ENCODE peak calls at places on chromosomes 1 and 21, in four cellular contexts. One of them, this sample, is unnamed.

GRCh38 chr21:41216486-41216885 is 48.5 kb downstream of the BACE2 start:
- DNase-seq in Peyer's patch: no peak
- DNase-seq in right lobe of liver: no peak
- DNase-seq in IMR-90: no peak
- DNase-seq in this sample: no peak

GRCh38 chr1:24173638-24174325 is 13.3 kb downstream of the IFNLR1 start:
- DNase-seq in right lobe of liver: no peak
- DNase-seq in Peyer's patch: no peak
- DNase-seq in IMR-90: no peak
- DNase-seq in this sample: no peak

GRCh38 chr1:216793303-216793702 is 70.1 kb upstream of the ESRRG start:
- DNase-seq in IMR-90: no peak
- DNase-seq in Peyer's patch: no peak
- DNase-seq in right lobe of liver: no peak
- DNase-seq in this sample: no peak

GRCh38 chr21:19353271-19353670 is 949.7 kb upstream of the TMPRSS15 start:
- DNase-seq in Peyer's patch: no peak
- DNase-seq in right lobe of liver: no peak
- DNase-seq in IMR-90: no peak
- DNase-seq in this sample: no peak

GRCh38 chr21:43775795-43776430 is at the start of gene CSTB:
- DNase-seq in Peyer's patch: peak; percentile 89
- DNase-seq in IMR-90: peak; percentile 38
- DNase-seq in right lobe of liver: peak; percentile 92
- DNase-seq in this sample: peak; percentile 84

GRCh38 chr1:178632619-178633018 is 92.4 kb upstream of the RALGPS2 start:
- DNase-seq in IMR-90: peak; percentile 72
- DNase-seq in Peyer's patch: no peak
- DNase-seq in right lobe of liver: no peak
- DNase-seq in this sample: no peak

GRCh38 chr1:23620605-23621004 is 61.3 kb upstream of the ID3 start:
- DNase-seq in Peyer's patch: no peak
- DNase-seq in right lobe of liver: no peak
- DNase-seq in IMR-90: no peak
- DNase-seq in this sample: no peak

GRCh38 chr1:150970818-150971582 is 3.6 kb downstream of the CERS2 start:
- DNase-seq in IMR-90: peak; percentile 62
- DNase-seq in right lobe of liver: peak; percentile 96
- DNase-seq in Peyer's patch: peak; percentile 37
- DNase-seq in this sample: peak; percentile 94

GRCh38 chr1:156262461-156263287 is 14.8 kb upstream of the PAQR6 start:
- DNase-seq in right lobe of liver: no peak
- DNase-seq in Peyer's patch: no peak
- DNase-seq in IMR-90: peak; percentile 80
- DNase-seq in this sample: no peak

GRCh38 chr1:198699167-198700015 is 60.6 kb downstream of the PTPRC start:
- DNase-seq in Peyer's patch: peak; percentile 47
- DNase-seq in IMR-90: peak; percentile 28
- DNase-seq in right lobe of liver: peak; percentile 63
- DNase-seq in this sample: peak; percentile 35

GRCh38 chr1:248114890-248115289 is 19.9 kb downstream of the OR2L13 start:
- DNase-seq in right lobe of liver: no peak
- DNase-seq in Peyer's patch: no peak
- DNase-seq in IMR-90: no peak
- DNase-seq in this sample: no peak

GRCh38 chr1:2946291-2946690 is 75.0 kb upstream of the ACTRT2 start:
- DNase-seq in Peyer's patch: no peak
- DNase-seq in right lobe of liver: no peak
- DNase-seq in IMR-90: no peak
- DNase-seq in this sample: no peak

GRCh38 chr1:183807549-183808168 is 2.7 kb downstream of the RGL1 start:
- DNase-seq in right lobe of liver: no peak
- DNase-seq in IMR-90: peak; percentile 87
- DNase-seq in Peyer's patch: no peak
- DNase-seq in this sample: peak; percentile 8

GRCh38 chr1:248918126-248918525 is 12.1 kb downstream of the PGBD2 start:
- DNase-seq in right lobe of liver: no peak
- DNase-seq in IMR-90: no peak
- DNase-seq in Peyer's patch: no peak
- DNase-seq in this sample: no peak

GRCh38 chr1:118949317-118949716 is 38.8 kb downstream of the TBX15 start:
- DNase-seq in right lobe of liver: no peak
- DNase-seq in Peyer's patch: no peak
- DNase-seq in IMR-90: no peak
- DNase-seq in this sample: no peak

GRCh38 chr1:173478099-173478555 is 992 bp downstream of the PRDX6 start:
- DNase-seq in Peyer's patch: peak; percentile 23
- DNase-seq in IMR-90: peak; percentile 82
- DNase-seq in right lobe of liver: peak; percentile 84
- DNase-seq in this sample: peak; percentile 73

GRCh38 chr1:157189096-157189495 is 50.9 kb upstream of the ETV3 start:
- DNase-seq in right lobe of liver: no peak
- DNase-seq in Peyer's patch: no peak
- DNase-seq in IMR-90: no peak
- DNase-seq in this sample: no peak

GRCh38 chr21:38965910-38966504 is 160.3 kb downstream of the ETS2 start:
- DNase-seq in right lobe of liver: peak; percentile 84
- DNase-seq in Peyer's patch: no peak
- DNase-seq in IMR-90: peak; percentile 59
- DNase-seq in this sample: peak; percentile 62

GRCh38 chr21:42834730-42835191 is 44.6 kb downstream of the WDR4 start:
- DNase-seq in IMR-90: no peak
- DNase-seq in right lobe of liver: peak; percentile 42
- DNase-seq in Peyer's patch: peak; percentile 12
- DNase-seq in this sample: no peak

GRCh38 chr1:212514056-212514614 is 81.4 kb downstream of the NENF start:
- DNase-seq in Peyer's patch: no peak
- DNase-seq in right lobe of liver: no peak
- DNase-seq in IMR-90: peak; percentile 65
- DNase-seq in this sample: peak; percentile 79

GRCh38 chr1:227175611-227176010 is 142.7 kb downstream of the CDC42BPA start:
- DNase-seq in right lobe of liver: no peak
- DNase-seq in IMR-90: no peak
- DNase-seq in Peyer's patch: no peak
- DNase-seq in this sample: no peak

GRCh38 chr1:83692524-83693336 is 306.2 kb downstream of the TTLL7 start:
- DNase-seq in right lobe of liver: peak; percentile 57
- DNase-seq in IMR-90: peak; percentile 0
- DNase-seq in Peyer's patch: no peak
- DNase-seq in this sample: peak; percentile 32

GRCh38 chr1:10788592-10789006 is 7.8 kb downstream of the CASZ1 start:
- DNase-seq in IMR-90: no peak
- DNase-seq in Peyer's patch: no peak
- DNase-seq in right lobe of liver: peak; percentile 76
- DNase-seq in this sample: peak; percentile 56

GRCh38 chr1:3904006-3904842 is 4.2 kb upstream of the C1orf174 start:
- DNase-seq in IMR-90: no peak
- DNase-seq in right lobe of liver: no peak
- DNase-seq in Peyer's patch: no peak
- DNase-seq in this sample: no peak

GRCh38 chr21:46294647-46295176 is 8.6 kb downstream of the YBEY start:
- DNase-seq in Peyer's patch: no peak
- DNase-seq in right lobe of liver: no peak
- DNase-seq in IMR-90: peak; percentile 68
- DNase-seq in this sample: no peak

DNA sequence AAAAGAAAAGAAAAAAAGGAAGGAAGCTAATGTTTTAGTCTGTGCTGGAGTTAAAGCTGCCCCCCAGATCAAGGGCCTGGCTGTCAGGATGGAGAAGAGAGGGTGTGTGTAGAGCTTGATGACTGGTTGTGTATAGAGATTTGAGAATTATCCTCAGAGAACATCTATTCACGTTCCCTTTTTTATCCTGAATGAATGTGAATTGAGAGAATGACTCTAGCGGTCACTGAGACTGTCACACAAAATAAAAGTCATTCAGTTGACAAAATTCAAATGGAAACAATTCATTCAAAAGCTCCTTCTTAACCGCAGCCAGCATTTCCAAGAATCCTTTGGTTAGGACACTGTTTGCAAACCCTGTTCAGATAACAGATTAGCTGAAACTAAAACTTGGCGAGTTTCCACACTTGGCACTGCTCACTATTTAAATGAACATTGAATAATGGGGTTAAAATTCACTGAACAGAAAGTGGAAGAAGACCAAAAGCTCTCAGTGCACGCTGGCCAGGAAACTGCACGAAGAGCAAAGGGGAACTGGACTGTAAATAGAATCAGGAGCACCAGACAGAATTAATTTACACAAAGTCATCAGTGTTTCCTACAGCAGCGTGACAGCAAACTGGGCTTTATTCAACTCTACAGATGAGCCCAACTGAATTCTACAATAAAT is 13.6 kb upstream of the FAM89A start:
- DNase-seq in Peyer's patch: peak; percentile 30
- DNase-seq in right lobe of liver: peak; percentile 90
- DNase-seq in IMR-90: peak; percentile 77
- DNase-seq in this sample: peak; percentile 43
- TF ChIP-seq POLR2A in Peyer's patch: no peak
- TF ChIP-seq POLR2A in right lobe of liver: no peak
- TF ChIP-seq POLR2A in IMR-90: no peak
- TF ChIP-seq POLR2A in this sample: no peak

DNA sequence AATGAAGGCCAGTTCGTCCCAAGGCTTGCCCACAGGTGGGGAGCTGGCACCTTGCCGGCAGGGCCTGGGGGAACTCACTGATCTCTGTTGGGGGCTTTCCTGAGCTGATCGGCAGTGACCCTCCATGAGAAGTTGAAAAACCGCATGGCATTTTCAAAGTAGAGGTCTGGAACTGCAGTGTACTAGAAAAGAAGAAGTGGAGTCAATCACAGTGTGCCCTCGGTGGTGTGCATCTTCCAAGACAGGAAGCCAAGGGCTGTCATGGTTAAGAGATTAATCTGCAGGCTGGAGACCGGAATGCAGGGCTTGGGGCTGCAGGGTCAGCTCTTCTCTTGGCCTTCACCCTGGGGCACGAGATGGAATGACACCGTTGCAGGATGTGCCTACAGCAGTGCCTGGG is 56.8 kb downstream of the ECE1 start:
- DNase-seq in IMR-90: no peak
- DNase-seq in right lobe of liver: no peak
- DNase-seq in Peyer's patch: no peak
- DNase-seq in this sample: no peak
- H3K36me3 ChIP-seq in IMR-90: peaks cover 53% of the 10 kb centered on the region
- H3K36me3 ChIP-seq in right lobe of liver: no peaks in the 10 kb centered on the region
- H3K36me3 ChIP-seq in Peyer's patch: no peaks in the 10 kb centered on the region
- H3K36me3 ChIP-seq in this sample: peaks cover 63% of the 10 kb centered on the region

GRCh38 chr1:207868252-207868768 is 42.6 kb downstream of the CD34 start:
- DNase-seq in right lobe of liver: peak; percentile 61
- DNase-seq in Peyer's patch: peak; percentile 50
- DNase-seq in IMR-90: no peak
- DNase-seq in this sample: peak; percentile 78
- TF ChIP-seq POLR2A in right lobe of liver: no peak
- TF ChIP-seq POLR2A in Peyer's patch: peak; percentile 8
- TF ChIP-seq POLR2A in IMR-90: no peak
- TF ChIP-seq POLR2A in this sample: no peak

DNA sequence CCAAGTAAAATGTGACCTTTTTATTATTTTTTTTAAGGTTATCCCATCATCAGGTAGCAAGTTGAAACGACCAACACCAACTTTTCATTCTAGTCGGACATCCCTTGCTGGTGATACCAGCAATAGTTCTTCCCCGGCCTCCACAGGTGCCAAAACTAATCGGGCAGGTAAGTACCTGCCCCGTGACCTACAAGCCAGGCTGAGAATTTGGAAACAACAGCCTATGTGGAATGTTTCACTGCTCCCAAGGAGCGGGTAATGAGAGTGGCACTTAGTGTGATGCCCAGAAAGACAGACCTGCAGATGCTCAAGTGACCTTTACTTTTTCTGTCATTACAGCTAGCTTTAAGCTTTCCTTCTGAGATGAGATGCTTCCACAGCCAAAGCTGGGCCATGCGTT is 6.9 kb upstream of the BMP8A start:
- DNase-seq in Peyer's patch: no peak
- DNase-seq in IMR-90: no peak
- DNase-seq in right lobe of liver: no peak
- DNase-seq in this sample: peak; percentile 45
- H3K36me3 ChIP-seq in Peyer's patch: no peaks in the 10 kb centered on the region
- H3K36me3 ChIP-seq in IMR-90: peaks cover 49% of the 10 kb centered on the region
- H3K36me3 ChIP-seq in right lobe of liver: peaks cover 11% of the 10 kb centered on the region
- H3K36me3 ChIP-seq in this sample: peaks cover 26% of the 10 kb centered on the region

GRCh38 chr1:31944205-31945089 is 6.3 kb upstream of the PTP4A2 start:
- DNase-seq in Peyer's patch: peak; percentile 98
- DNase-seq in right lobe of liver: peak; percentile 81
- DNase-seq in IMR-90: peak; percentile 87
- DNase-seq in this sample: peak; percentile 88
- TF ChIP-seq POLR2A in Peyer's patch: peak; percentile 47
- TF ChIP-seq POLR2A in right lobe of liver: no peak
- TF ChIP-seq POLR2A in IMR-90: peak; percentile 53
- TF ChIP-seq POLR2A in this sample: peak; percentile 31

DNA sequence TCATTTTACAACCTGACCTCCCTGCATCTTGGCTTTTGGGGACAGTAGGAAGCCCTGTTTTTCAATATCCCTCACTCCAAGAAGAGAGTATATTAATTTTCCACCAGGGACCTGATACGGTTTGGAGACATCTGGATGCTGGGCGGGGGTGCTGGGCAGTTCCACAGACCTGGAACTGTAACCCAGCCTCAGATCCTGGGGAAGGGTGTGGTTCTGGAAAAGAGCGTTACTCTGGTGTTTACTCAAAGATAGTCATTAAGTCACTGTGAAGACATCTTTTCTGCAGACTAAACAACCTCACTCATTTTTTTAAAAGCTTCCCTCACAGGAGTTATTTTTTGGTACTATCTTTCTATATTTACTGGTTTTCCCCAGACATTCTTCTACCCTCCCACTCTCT is 189.8 kb downstream of the CLIC6 start:
- DNase-seq in right lobe of liver: no peak
- DNase-seq in Peyer's patch: no peak
- DNase-seq in IMR-90: no peak
- DNase-seq in this sample: no peak
- H3K36me3 ChIP-seq in right lobe of liver: no peaks in the 10 kb centered on the region
- H3K36me3 ChIP-seq in Peyer's patch: no peaks in the 10 kb centered on the region
- H3K36me3 ChIP-seq in IMR-90: peaks cover 71% of the 10 kb centered on the region
- H3K36me3 ChIP-seq in this sample: no peaks in the 10 kb centered on the region

GRCh38 chr1:67307251-67308060 is at the start of gene IL12RB2:
- DNase-seq in IMR-90: no peak
- DNase-seq in Peyer's patch: no peak
- DNase-seq in right lobe of liver: no peak
- DNase-seq in this sample: peak; percentile 68
- TF ChIP-seq POLR2A in IMR-90: no peak
- TF ChIP-seq POLR2A in Peyer's patch: no peak
- TF ChIP-seq POLR2A in right lobe of liver: no peak
- TF ChIP-seq POLR2A in this sample: no peak

DNA sequence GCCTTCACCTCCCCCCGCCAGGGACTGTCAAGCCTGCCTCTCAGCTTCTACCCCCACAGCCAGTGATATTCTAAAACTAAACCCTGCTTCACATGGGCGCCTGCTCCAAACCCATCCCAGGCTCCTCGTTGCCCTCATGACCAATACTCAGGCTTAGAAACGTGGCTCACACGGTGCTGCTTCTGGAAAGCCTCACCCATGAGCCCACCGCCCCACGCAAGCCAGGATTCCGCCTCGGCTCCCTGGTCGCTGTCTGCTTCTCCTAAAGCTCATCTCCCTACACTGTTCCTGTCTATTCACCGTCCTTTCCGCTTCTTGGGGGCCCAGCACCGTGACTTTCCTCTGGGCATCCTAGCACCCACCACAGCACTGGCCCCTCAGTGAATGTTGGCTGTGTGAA is 72.5 kb downstream of the NID1 start:
- DNase-seq in Peyer's patch: no peak
- DNase-seq in IMR-90: no peak
- DNase-seq in right lobe of liver: no peak
- DNase-seq in this sample: no peak
- H3K36me3 ChIP-seq in Peyer's patch: no peaks in the 10 kb centered on the region
- H3K36me3 ChIP-seq in IMR-90: peaks cover 43% of the 10 kb centered on the region
- H3K36me3 ChIP-seq in right lobe of liver: no peaks in the 10 kb centered on the region
- H3K36me3 ChIP-seq in this sample: peaks cover 10% of the 10 kb centered on the region

GRCh38 chr1:234499119-234500039 is 20.4 kb upstream of the TARBP1 start:
- DNase-seq in IMR-90: peak; percentile 86
- DNase-seq in right lobe of liver: peak; percentile 93
- DNase-seq in Peyer's patch: peak; percentile 88
- DNase-seq in this sample: peak; percentile 92
- TF ChIP-seq POLR2A in IMR-90: peak; percentile 73
- TF ChIP-seq POLR2A in right lobe of liver: no peak
- TF ChIP-seq POLR2A in Peyer's patch: peak; percentile 13
- TF ChIP-seq POLR2A in this sample: no peak